ENCODE peak calls at places on chromosomes 7 and 10, in six cellular contexts. Q is stimulated activated CD8-positive, alpha-beta memory T cell treated with anti-CD3 and anti-CD28 coated beads, Interleukin-12 subunit alpha, Interleukin-12 subunit beta, amount 100 ng/mL, for 1 hour; L is neuronal stem cell; W is left ventricle myocardium inferior; J is upper lobe of left lung; D is T-helper 1 cell. E is an unnamed sample.

GRCh38 chr10:10897400-10897799 is 120.3 kb upstream of the CELF2 start:
- DNase-seq in Q (no peak), L (no peak), W (no peak), J (no peak), D (no peak), E (peak)

GRCh38 chr7:137001041-137001440 is 132.6 kb downstream of the CHRM2 start:
- DNase-seq in Q (no peak), L (no peak), W (no peak), J (no peak), D (no peak), E (no peak)

GRCh38 chr7:2805213-2806003 is 38.7 kb downstream of the GNA12 start:
- DNase-seq in Q (no peak), L (no peak), W (peak), J (no peak), D (no peak), E (no peak)

GRCh38 chr10:72259491-72260214 is 14.1 kb upstream of the DDIT4 start:
- DNase-seq in Q (no peak), L (no peak), W (no peak), J (no peak), D (no peak), E (peak)

GRCh38 chr7:131330299-131330698 is 2.6 kb downstream of the MKLN1 start:
- DNase-seq in Q (no peak), L (no peak), W (no peak), J (no peak), D (no peak), E (no peak)

GRCh38 chr10:18144928-18145327 is 4.7 kb downstream of the CACNB2 start:
- DNase-seq in Q (no peak), L (no peak), W (peak), J (no peak), D (no peak), E (peak)

GRCh38 chr7:82221152-82221674 is 222.4 kb downstream of the CACNA2D1 start:
- DNase-seq in Q (no peak), L (no peak), W (no peak), J (no peak), D (no peak), E (no peak)

GRCh38 chr7:99597762-99598501 is at the start of gene TMEM225B:
- DNase-seq in Q (no peak), L (no peak), W (no peak), J (no peak), D (no peak), E (no peak)

GRCh38 chr7:134752006-134752760 is 27.3 kb upstream of the CALD1 start:
- DNase-seq in Q (no peak), L (no peak), W (no peak), J (no peak), D (no peak), E (peak)

GRCh38 chr7:15130666-15131541 is 228.4 kb upstream of the DGKB start:
- DNase-seq in Q (no peak), L (no peak), W (no peak), J (no peak), D (no peak), E (peak)

GRCh38 chr10:102657984-102658724 is 13.9 kb downstream of the TRIM8 start:
- DNase-seq in Q (no peak), L (no peak), W (no peak), J (peak), D (no peak), E (no peak)

GRCh38 chr10:99598781-99599481 is 21.3 kb downstream of the SLC25A28 start:
- DNase-seq in Q (no peak), L (no peak), W (no peak), J (no peak), D (no peak), E (no peak)

GRCh38 chr10:48414778-48415177 is 108.3 kb downstream of the MAPK8 start:
- DNase-seq in Q (no peak), L (no peak), W (no peak), J (no peak), D (no peak), E (no peak)

GRCh38 chr7:108452707-108453106 is 3.5 kb downstream of the NRCAM start:
- DNase-seq in Q (no peak), L (no peak), W (no peak), J (no peak), D (no peak), E (peak)

GRCh38 chr10:114279886-114280644 is 41.0 kb downstream of the VWA2 start:
- DNase-seq in Q (no peak), L (no peak), W (no peak), J (no peak), D (no peak), E (no peak)

GRCh38 chr7:36185732-36186131 is 32.7 kb downstream of the EEPD1 start:
- DNase-seq in Q (no peak), L (no peak), W (no peak), J (no peak), D (no peak), E (no peak)

GRCh38 chr7:5425507-5426225 is 2.0 kb upstream of the TNRC18 start:
- DNase-seq in Q (no peak), L (peak), W (peak), J (peak), D (no peak), E (peak)

GRCh38 chr10:74114041-74114448 is 36.6 kb downstream of the AP3M1 start:
- DNase-seq in Q (no peak), L (no peak), W (no peak), J (no peak), D (no peak), E (no peak)

GRCh38 chr10:83961620-83962019 is 177.7 kb upstream of the GHITM start:
- DNase-seq in Q (no peak), L (no peak), W (no peak), J (no peak), D (no peak), E (no peak)

GRCh38 chr10:124221356-124222297 is 128.2 kb upstream of the CHST15 start:
- DNase-seq in Q (no peak), L (no peak), W (no peak), J (no peak), D (no peak), E (no peak)

GRCh38 chr10:120511165-120511564 is 54.1 kb downstream of the PLPP4 start:
- DNase-seq in Q (no peak), L (no peak), W (no peak), J (no peak), D (no peak), E (peak)

GRCh38 chr10:106285199-106285598 is 879.3 kb downstream of the SORCS1 start:
- DNase-seq in Q (no peak), L (no peak), W (no peak), J (no peak), D (no peak), E (peak)

GRCh38 chr7:1567082-1567771 is 2.6 kb downstream of the PSMG3 start:
- DNase-seq in Q (no peak), L (no peak), W (no peak), J (no peak), D (no peak), E (peak)

GRCh38 chr10:43203491-43204393 is 63.1 kb downstream of the RASGEF1A start:
- DNase-seq in Q (no peak), L (no peak), W (no peak), J (peak), D (no peak), E (no peak)